ENCODE peak calls at places on chromosome 17, in nine cellular contexts. One of them, this sample, is unnamed.
A peak's percentile ranks its signal among the peaks of the same experiment; 100 is the strongest.

GRCh38 chr17:55577687-55578086 is 66.4 kb upstream of the SMIM36 start:
- DNase-seq in globus pallidus: no peak
- DNase-seq in NCI-H1417: peak; percentile 65
- DNase-seq in omental fat pad: no peak
- DNase-seq in GM04503: no peak
- DNase-seq in NCI-H1092 treated with DMSO at 0.1 percent for 48 hours: no peak
- DNase-seq in fibroblast of the conjunctiva: no peak
- DNase-seq in cardiac fibroblast: peak; percentile 14
- DNase-seq in hypothalamus: no peak
- DNase-seq in this sample: no peak

GRCh38 chr17:70109497-70109896 is 34.5 kb downstream of the KCNJ16 start:
- DNase-seq in omental fat pad: no peak
- DNase-seq in GM04503: no peak
- DNase-seq in NCI-H1417: no peak
- DNase-seq in cardiac fibroblast: no peak
- DNase-seq in hypothalamus: no peak
- DNase-seq in NCI-H1092 treated with DMSO at 0.1 percent for 48 hours: no peak
- DNase-seq in fibroblast of the conjunctiva: no peak
- DNase-seq in globus pallidus: no peak
- DNase-seq in this sample: no peak

GRCh38 chr17:38943607-38944006 is 18.2 kb downstream of the LASP1NB start:
- DNase-seq in globus pallidus: no peak
- DNase-seq in NCI-H1417: no peak
- DNase-seq in hypothalamus: no peak
- DNase-seq in fibroblast of the conjunctiva: no peak
- DNase-seq in omental fat pad: no peak
- DNase-seq in NCI-H1092 treated with DMSO at 0.1 percent for 48 hours: no peak
- DNase-seq in GM04503: no peak
- DNase-seq in cardiac fibroblast: no peak
- DNase-seq in this sample: no peak

GRCh38 chr17:40106760-40107265 is 6.4 kb upstream of the NR1D1 start:
- DNase-seq in NCI-H1417: no peak
- DNase-seq in hypothalamus: no peak
- DNase-seq in cardiac fibroblast: peak; percentile 61
- DNase-seq in NCI-H1092 treated with DMSO at 0.1 percent for 48 hours: no peak
- DNase-seq in fibroblast of the conjunctiva: no peak
- DNase-seq in omental fat pad: no peak
- DNase-seq in globus pallidus: peak; percentile 55
- DNase-seq in GM04503: no peak
- DNase-seq in this sample: no peak

GRCh38 chr17:57368637-57369336 is 112.5 kb downstream of the MSI2 start:
- DNase-seq in hypothalamus: no peak
- DNase-seq in NCI-H1092 treated with DMSO at 0.1 percent for 48 hours: no peak
- DNase-seq in cardiac fibroblast: no peak
- DNase-seq in NCI-H1417: no peak
- DNase-seq in omental fat pad: no peak
- DNase-seq in GM04503: no peak
- DNase-seq in fibroblast of the conjunctiva: no peak
- DNase-seq in globus pallidus: no peak
- DNase-seq in this sample: no peak

GRCh38 chr17:34769899-34770298 is 190.5 kb downstream of the TMEM132E start:
- DNase-seq in globus pallidus: no peak
- DNase-seq in NCI-H1092 treated with DMSO at 0.1 percent for 48 hours: no peak
- DNase-seq in fibroblast of the conjunctiva: no peak
- DNase-seq in cardiac fibroblast: no peak
- DNase-seq in omental fat pad: no peak
- DNase-seq in GM04503: no peak
- DNase-seq in hypothalamus: no peak
- DNase-seq in NCI-H1417: no peak
- DNase-seq in this sample: no peak

GRCh38 chr17:6231886-6232767 is 161.9 kb downstream of the WSCD1 start:
- DNase-seq in hypothalamus: no peak
- DNase-seq in fibroblast of the conjunctiva: no peak
- DNase-seq in NCI-H1417: no peak
- DNase-seq in omental fat pad: no peak
- DNase-seq in GM04503: peak; percentile 6
- DNase-seq in globus pallidus: no peak
- DNase-seq in cardiac fibroblast: no peak
- DNase-seq in NCI-H1092 treated with DMSO at 0.1 percent for 48 hours: no peak
- DNase-seq in this sample: peak; percentile 68

GRCh38 chr17:83054518-83055125 is 24.8 kb upstream of the METRNL start:
- DNase-seq in fibroblast of the conjunctiva: no peak
- DNase-seq in hypothalamus: no peak
- DNase-seq in NCI-H1092 treated with DMSO at 0.1 percent for 48 hours: no peak
- DNase-seq in NCI-H1417: no peak
- DNase-seq in cardiac fibroblast: no peak
- DNase-seq in omental fat pad: no peak
- DNase-seq in GM04503: no peak
- DNase-seq in globus pallidus: no peak
- DNase-seq in this sample: no peak

GRCh38 chr17:78173025-78173715 is 4.8 kb downstream of the SYNGR2 start:
- DNase-seq in GM04503: no peak
- DNase-seq in hypothalamus: no peak
- DNase-seq in cardiac fibroblast: no peak
- DNase-seq in omental fat pad: no peak
- DNase-seq in NCI-H1417: no peak
- DNase-seq in NCI-H1092 treated with DMSO at 0.1 percent for 48 hours: no peak
- DNase-seq in fibroblast of the conjunctiva: no peak
- DNase-seq in globus pallidus: no peak
- DNase-seq in this sample: no peak

GRCh38 chr17:352421-353212 is at the start of gene RPH3AL:
- DNase-seq in NCI-H1417: peak; percentile 85
- DNase-seq in omental fat pad: no peak
- DNase-seq in globus pallidus: no peak
- DNase-seq in hypothalamus: no peak
- DNase-seq in GM04503: peak; percentile 44
- DNase-seq in fibroblast of the conjunctiva: no peak
- DNase-seq in NCI-H1092 treated with DMSO at 0.1 percent for 48 hours: peak; percentile 14
- DNase-seq in cardiac fibroblast: peak; percentile 64
- DNase-seq in this sample: no peak

GRCh38 chr17:47915667-47916242 is 19.7 kb downstream of the SP2 start:
- DNase-seq in NCI-H1092 treated with DMSO at 0.1 percent for 48 hours: no peak
- DNase-seq in GM04503: no peak
- DNase-seq in hypothalamus: no peak
- DNase-seq in cardiac fibroblast: no peak
- DNase-seq in omental fat pad: no peak
- DNase-seq in fibroblast of the conjunctiva: no peak
- DNase-seq in NCI-H1417: no peak
- DNase-seq in globus pallidus: no peak
- DNase-seq in this sample: no peak

GRCh38 chr17:66138120-66138519 is 53.8 kb downstream of the CEP112 start:
- DNase-seq in globus pallidus: no peak
- DNase-seq in fibroblast of the conjunctiva: no peak
- DNase-seq in hypothalamus: no peak
- DNase-seq in GM04503: no peak
- DNase-seq in NCI-H1417: no peak
- DNase-seq in omental fat pad: no peak
- DNase-seq in NCI-H1092 treated with DMSO at 0.1 percent for 48 hours: no peak
- DNase-seq in cardiac fibroblast: no peak
- DNase-seq in this sample: no peak

GRCh38 chr17:44956076-44956475 is 8.5 kb upstream of the KIF18B start:
- DNase-seq in fibroblast of the conjunctiva: no peak
- DNase-seq in hypothalamus: no peak
- DNase-seq in globus pallidus: no peak
- DNase-seq in GM04503: no peak
- DNase-seq in cardiac fibroblast: no peak
- DNase-seq in NCI-H1417: no peak
- DNase-seq in NCI-H1092 treated with DMSO at 0.1 percent for 48 hours: no peak
- DNase-seq in omental fat pad: no peak
- DNase-seq in this sample: no peak

GRCh38 chr17:38749222-38750043 is 1.3 kb upstream of the PCGF2 start:
- DNase-seq in NCI-H1417: peak; percentile 55
- DNase-seq in cardiac fibroblast: peak; percentile 87
- DNase-seq in GM04503: no peak
- DNase-seq in NCI-H1092 treated with DMSO at 0.1 percent for 48 hours: peak; percentile 80
- DNase-seq in omental fat pad: peak; percentile 51
- DNase-seq in globus pallidus: no peak
- DNase-seq in hypothalamus: peak; percentile 30
- DNase-seq in fibroblast of the conjunctiva: peak; percentile 46
- DNase-seq in this sample: peak; percentile 89

GRCh38 chr17:40518401-40519088 is 17.1 kb upstream of the TNS4 start:
- DNase-seq in omental fat pad: no peak
- DNase-seq in cardiac fibroblast: no peak
- DNase-seq in hypothalamus: no peak
- DNase-seq in GM04503: no peak
- DNase-seq in globus pallidus: no peak
- DNase-seq in NCI-H1417: no peak
- DNase-seq in fibroblast of the conjunctiva: no peak
- DNase-seq in NCI-H1092 treated with DMSO at 0.1 percent for 48 hours: no peak
- DNase-seq in this sample: peak; percentile 90

GRCh38 chr17:76528156-76528527 is 9.4 kb downstream of the CYGB start:
- DNase-seq in GM04503: no peak
- DNase-seq in globus pallidus: no peak
- DNase-seq in cardiac fibroblast: no peak
- DNase-seq in omental fat pad: no peak
- DNase-seq in NCI-H1417: no peak
- DNase-seq in hypothalamus: no peak
- DNase-seq in fibroblast of the conjunctiva: no peak
- DNase-seq in NCI-H1092 treated with DMSO at 0.1 percent for 48 hours: no peak
- DNase-seq in this sample: no peak

GRCh38 chr17:27323538-27324212 is 29.8 kb downstream of the WSB1 start:
- DNase-seq in hypothalamus: no peak
- DNase-seq in globus pallidus: no peak
- DNase-seq in omental fat pad: no peak
- DNase-seq in fibroblast of the conjunctiva: peak; percentile 58
- DNase-seq in cardiac fibroblast: peak; percentile 94
- DNase-seq in NCI-H1417: peak; percentile 19
- DNase-seq in NCI-H1092 treated with DMSO at 0.1 percent for 48 hours: no peak
- DNase-seq in GM04503: peak; percentile 29
- DNase-seq in this sample: peak; percentile 50

GRCh38 chr17:54992797-54993639 is 24.5 kb downstream of the STXBP4 start:
- DNase-seq in omental fat pad: no peak
- DNase-seq in NCI-H1092 treated with DMSO at 0.1 percent for 48 hours: peak; percentile 63
- DNase-seq in globus pallidus: peak; percentile 35
- DNase-seq in GM04503: peak; percentile 3
- DNase-seq in hypothalamus: no peak
- DNase-seq in fibroblast of the conjunctiva: peak; percentile 39
- DNase-seq in NCI-H1417: peak; percentile 42
- DNase-seq in cardiac fibroblast: peak; percentile 66
- DNase-seq in this sample: peak; percentile 79

GRCh38 chr17:31467502-31468256 is 76.2 kb downstream of the RAB11FIP4 start:
- DNase-seq in globus pallidus: peak; percentile 94
- DNase-seq in hypothalamus: peak; percentile 40
- DNase-seq in fibroblast of the conjunctiva: no peak
- DNase-seq in cardiac fibroblast: no peak
- DNase-seq in GM04503: no peak
- DNase-seq in NCI-H1092 treated with DMSO at 0.1 percent for 48 hours: peak; percentile 3
- DNase-seq in NCI-H1417: no peak
- DNase-seq in omental fat pad: no peak
- DNase-seq in this sample: no peak

GRCh38 chr17:73369126-73369525 is 57.3 kb upstream of the CDC42EP4 start:
- DNase-seq in NCI-H1092 treated with DMSO at 0.1 percent for 48 hours: no peak
- DNase-seq in cardiac fibroblast: no peak
- DNase-seq in fibroblast of the conjunctiva: no peak
- DNase-seq in hypothalamus: no peak
- DNase-seq in GM04503: no peak
- DNase-seq in globus pallidus: no peak
- DNase-seq in omental fat pad: no peak
- DNase-seq in NCI-H1417: no peak
- DNase-seq in this sample: no peak

GRCh38 chr17:73956595-73957465 is 246.6 kb upstream of the RPL38 start:
- DNase-seq in fibroblast of the conjunctiva: no peak
- DNase-seq in GM04503: no peak
- DNase-seq in globus pallidus: peak; percentile 72
- DNase-seq in cardiac fibroblast: peak; percentile 10
- DNase-seq in hypothalamus: peak; percentile 14
- DNase-seq in omental fat pad: no peak
- DNase-seq in NCI-H1417: peak; percentile 71
- DNase-seq in NCI-H1092 treated with DMSO at 0.1 percent for 48 hours: peak; percentile 38
- DNase-seq in this sample: peak; percentile 2

GRCh38 chr17:4199818-4200402 is 56.9 kb downstream of the CYB5D2 start:
- DNase-seq in hypothalamus: no peak
- DNase-seq in cardiac fibroblast: peak; percentile 56
- DNase-seq in GM04503: no peak
- DNase-seq in globus pallidus: no peak
- DNase-seq in NCI-H1417: peak; percentile 13
- DNase-seq in NCI-H1092 treated with DMSO at 0.1 percent for 48 hours: no peak
- DNase-seq in fibroblast of the conjunctiva: no peak
- DNase-seq in omental fat pad: no peak
- DNase-seq in this sample: peak; percentile 73

GRCh38 chr17:35713069-35713728 is 18.2 kb upstream of the RASL10B start:
- DNase-seq in fibroblast of the conjunctiva: peak; percentile 53
- DNase-seq in NCI-H1417: no peak
- DNase-seq in omental fat pad: peak; percentile 31
- DNase-seq in GM04503: peak; percentile 87
- DNase-seq in hypothalamus: no peak
- DNase-seq in NCI-H1092 treated with DMSO at 0.1 percent for 48 hours: no peak
- DNase-seq in cardiac fibroblast: peak; percentile 91
- DNase-seq in globus pallidus: no peak
- DNase-seq in this sample: peak; percentile 96

GRCh38 chr17:83076930-83077329 is 2.5 kb upstream of the METRNL start:
- DNase-seq in fibroblast of the conjunctiva: no peak
- DNase-seq in NCI-H1092 treated with DMSO at 0.1 percent for 48 hours: no peak
- DNase-seq in hypothalamus: no peak
- DNase-seq in cardiac fibroblast: no peak
- DNase-seq in omental fat pad: no peak
- DNase-seq in globus pallidus: no peak
- DNase-seq in NCI-H1417: peak; percentile 15
- DNase-seq in GM04503: no peak
- DNase-seq in this sample: no peak